ENCODE peak calls at places on chromosome 3, in eight cellular contexts. P, M, S, Y, X, Q, I and G are unnamed samples.

GRCh38 chr3:171190668-171191067 is 164.1 kb upstream of the SLC2A2 start:
- DNase-seq in P (no peak), M (no peak), S (no peak), Y (no peak), X (peak), Q (no peak), I (no peak), G (no peak)

GRCh38 chr3:107663266-107663665 is 140.5 kb downstream of the BBX start:
- DNase-seq in P (no peak), M (no peak), S (no peak), Y (no peak), X (no peak), Q (no peak), I (no peak), G (no peak)

GRCh38 chr3:13044496-13045244 is 28.6 kb downstream of the IQSEC1 start:
- DNase-seq in P (no peak), M (no peak), S (no peak), Y (peak), X (no peak), Q (no peak), I (no peak), G (no peak)

GRCh38 chr3:108863799-108864135 is 41.2 kb downstream of the TRAT1 start:
- DNase-seq in P (no peak), M (no peak), S (no peak), Y (no peak), X (no peak), Q (no peak), I (no peak), G (no peak)

GRCh38 chr3:140505256-140505655 is 172.6 kb upstream of the TRIM42 start:
- DNase-seq in P (no peak), M (peak), S (peak), Y (no peak), X (peak), Q (no peak), I (no peak), G (no peak)

GRCh38 chr3:143207338-143207961 is 87.9 kb downstream of the CHST2 start:
- DNase-seq in P (no peak), M (peak), S (no peak), Y (no peak), X (peak), Q (no peak), I (peak), G (peak)

GRCh38 chr3:13332158-13332557 is 88.0 kb downstream of the NUP210 start:
- DNase-seq in P (peak), M (peak), S (no peak), Y (no peak), X (no peak), Q (no peak), I (peak), G (no peak)

GRCh38 chr3:42749753-42750231 is 23.3 kb downstream of the CCDC13 start:
- DNase-seq in P (no peak), M (peak), S (peak), Y (peak), X (peak), Q (no peak), I (no peak), G (no peak)

GRCh38 chr3:114022145-114022544 is 34.2 kb downstream of the CCDC191 start:
- DNase-seq in P (no peak), M (no peak), S (no peak), Y (no peak), X (no peak), Q (no peak), I (no peak), G (no peak)

GRCh38 chr3:126129408-126129891 is 45.5 kb upstream of the SLC41A3 start:
- DNase-seq in P (no peak), M (no peak), S (no peak), Y (no peak), X (peak), Q (no peak), I (no peak), G (peak)

GRCh38 chr3:134624537-134625287 is 26.1 kb downstream of the KY start:
- DNase-seq in P (no peak), M (no peak), S (no peak), Y (no peak), X (no peak), Q (no peak), I (no peak), G (no peak)

GRCh38 chr3:149559525-149559924 is 85.0 kb downstream of the TM4SF4 start:
- DNase-seq in P (no peak), M (no peak), S (peak), Y (no peak), X (no peak), Q (no peak), I (no peak), G (no peak)

GRCh38 chr3:113697192-113698090 is 999 bp upstream of the USF3 start:
- DNase-seq in P (no peak), M (peak), S (peak), Y (no peak), X (no peak), Q (peak), I (peak), G (no peak)

GRCh38 chr3:66761093-66761780 is 236.9 kb upstream of the KBTBD8 start:
- DNase-seq in P (no peak), M (no peak), S (no peak), Y (no peak), X (no peak), Q (no peak), I (no peak), G (no peak)

GRCh38 chr3:184568918-184569829 is 7.6 kb downstream of the EPHB3 start:
- DNase-seq in P (no peak), M (no peak), S (no peak), Y (peak), X (peak), Q (peak), I (no peak), G (peak)

GRCh38 chr3:129506272-129506742 is 22.1 kb upstream of the RHO start:
- DNase-seq in P (no peak), M (no peak), S (no peak), Y (no peak), X (no peak), Q (no peak), I (no peak), G (no peak)

GRCh38 chr3:62892045-62892444 is 16.8 kb upstream of the CADPS start:
- DNase-seq in P (no peak), M (no peak), S (no peak), Y (no peak), X (no peak), Q (no peak), I (no peak), G (no peak)

GRCh38 chr3:114624676-114625181 is 330.9 kb downstream of the TIGIT start:
- DNase-seq in P (no peak), M (no peak), S (peak), Y (peak), X (peak), Q (peak), I (no peak), G (peak)

GRCh38 chr3:114119776-114120175 is 59.1 kb downstream of the DRD3 start:
- DNase-seq in P (no peak), M (no peak), S (no peak), Y (no peak), X (no peak), Q (no peak), I (no peak), G (no peak)

GRCh38 chr3:45123841-45124269 is 22.3 kb downstream of the CDCP1 start:
- DNase-seq in P (no peak), M (no peak), S (no peak), Y (no peak), X (peak), Q (no peak), I (no peak), G (no peak)

GRCh38 chr3:165984589-165984988 is 147.4 kb upstream of the BCHE start:
- DNase-seq in P (no peak), M (no peak), S (no peak), Y (no peak), X (no peak), Q (no peak), I (no peak), G (no peak)

GRCh38 chr3:86254480-86254879 is 736.5 kb downstream of the VGLL3 start:
- DNase-seq in P (no peak), M (no peak), S (no peak), Y (no peak), X (no peak), Q (no peak), I (no peak), G (no peak)

GRCh38 chr3:64300790-64301423 is 75.6 kb upstream of the PRICKLE2 start:
- DNase-seq in P (no peak), M (no peak), S (peak), Y (no peak), X (peak), Q (no peak), I (no peak), G (no peak)

GRCh38 chr3:25592510-25592968 is 72.2 kb downstream of the TOP2B start:
- DNase-seq in P (no peak), M (no peak), S (peak), Y (no peak), X (peak), Q (no peak), I (no peak), G (no peak)

GRCh38 chr3:179179979-179180758 is 32.0 kb downstream of the PIK3CA start:
- DNase-seq in P (no peak), M (peak), S (no peak), Y (no peak), X (peak), Q (no peak), I (no peak), G (no peak)

GRCh38 chr3:62785384-62785783 is 89.8 kb downstream of the CADPS start:
- DNase-seq in P (no peak), M (no peak), S (no peak), Y (no peak), X (no peak), Q (no peak), I (no peak), G (peak)

GRCh38 chr3:39106281-39107055 is 959 bp downstream of the GORASP1 start:
- DNase-seq in P (no peak), M (no peak), S (peak), Y (no peak), X (peak), Q (no peak), I (no peak), G (no peak)

GRCh38 chr3:132662212-132662611 is 2.1 kb downstream of the UBA5 start:
- DNase-seq in P (no peak), M (no peak), S (no peak), Y (no peak), X (no peak), Q (no peak), I (no peak), G (no peak)

GRCh38 chr3:65883614-65884013 is 155.1 kb downstream of the MAGI1 start:
- DNase-seq in P (no peak), M (no peak), S (no peak), Y (no peak), X (no peak), Q (no peak), I (no peak), G (no peak)

GRCh38 chr3:158152186-158152585 is 42.3 kb downstream of the RSRC1 start:
- DNase-seq in P (no peak), M (peak), S (no peak), Y (no peak), X (peak), Q (no peak), I (no peak), G (no peak)

GRCh38 chr3:15611018-15611417 is 9.5 kb downstream of the BTD start:
- DNase-seq in P (no peak), M (no peak), S (no peak), Y (no peak), X (no peak), Q (no peak), I (no peak), G (no peak)